ENCODE peak calls at places on chromosomes 12 and 14, in five cellular contexts. O is skeletal muscle cell; F is CD8-positive, alpha-beta T cell; K is fibroblast of the aortic adventitia; A is A549. W is an unnamed sample.

GRCh38 chr12:41011939-41012338 is 176.2 kb upstream of the PDZRN4 start:
- DNase-seq in O (no peak), F (no peak), K (no peak), A (peak), W (no peak)

GRCh38 chr12:87196329-87196728 is 832.9 kb downstream of the C12orf50 start:
- DNase-seq in O (peak), F (no peak), K (peak), A (no peak), W (no peak)

GRCh38 chr14:101254805-101255764 is 306.2 kb upstream of the DIO3 start:
- DNase-seq in O (no peak), F (no peak), K (peak), A (no peak), W (no peak)

GRCh38 chr14:70642313-70643235 is 858 bp downstream of the TTC9 start:
- DNase-seq in O (no peak), F (no peak), K (no peak), A (no peak), W (no peak)

GRCh38 chr14:104598461-104599273 is 5.9 kb downstream of the TMEM179 start:
- DNase-seq in O (no peak), F (no peak), K (no peak), A (no peak), W (peak)

GRCh38 chr12:118256352-118256751 is 116.4 kb downstream of the TAOK3 start:
- DNase-seq in O (no peak), F (no peak), K (no peak), A (no peak), W (no peak)

GRCh38 chr12:26345471-26346003 is 150.2 kb downstream of the SSPN start:
- DNase-seq in O (no peak), F (no peak), K (no peak), A (no peak), W (no peak)

GRCh38 chr14:73269729-73270651 is 32.7 kb downstream of the PAPLN start:
- DNase-seq in O (no peak), F (no peak), K (peak), A (no peak), W (peak)

GRCh38 chr14:33676135-33676566 is 274.7 kb downstream of the EGLN3 start:
- DNase-seq in O (no peak), F (no peak), K (peak), A (peak), W (no peak)

GRCh38 chr12:13194462-13195110 is 1.9 kb upstream of the EMP1 start:
- DNase-seq in O (no peak), F (no peak), K (peak), A (no peak), W (no peak)

GRCh38 chr12:25817166-25817565 is 141.3 kb upstream of the RASSF8 start:
- DNase-seq in O (no peak), F (no peak), K (no peak), A (no peak), W (no peak)

GRCh38 chr12:46212108-46212982 is 56.5 kb downstream of the SLC38A1 start:
- DNase-seq in O (no peak), F (no peak), K (no peak), A (no peak), W (no peak)

GRCh38 chr12:113610698-113611097 is 139.0 kb upstream of the LHX5 start:
- DNase-seq in O (no peak), F (no peak), K (no peak), A (no peak), W (no peak)

GRCh38 chr12:14769462-14769836 is 33.8 kb downstream of the WBP11 start:
- DNase-seq in O (no peak), F (no peak), K (no peak), A (peak), W (no peak)

GRCh38 chr12:66065146-66065545 is 65.4 kb downstream of the LLPH start:
- DNase-seq in O (no peak), F (no peak), K (peak), A (no peak), W (no peak)

GRCh38 chr12:11652351-11653040 is 3.0 kb downstream of the ETV6 start:
- DNase-seq in O (no peak), F (no peak), K (peak), A (no peak), W (no peak)

GRCh38 chr14:54836231-54836630 is 66.4 kb downstream of the GCH1 start:
- DNase-seq in O (no peak), F (no peak), K (no peak), A (no peak), W (no peak)

DNA sequence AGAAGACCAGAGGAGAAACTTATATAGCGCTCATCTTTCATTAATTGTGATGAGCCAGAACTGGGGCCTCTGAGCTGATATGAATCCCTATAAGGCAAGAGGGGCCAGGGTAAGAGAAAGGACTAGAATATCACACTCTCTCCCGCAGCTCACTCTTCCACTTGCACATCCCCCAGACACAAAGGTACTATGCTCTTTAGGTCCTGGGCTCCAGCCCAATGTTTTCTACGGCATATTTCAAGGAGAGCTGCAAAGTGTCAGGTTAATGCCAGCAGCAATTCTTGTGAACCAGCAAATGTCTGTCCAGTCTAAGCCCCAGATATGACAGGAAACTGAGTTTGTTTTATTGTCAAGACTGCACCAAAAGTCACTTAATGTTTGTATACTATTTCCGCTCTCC is 29.4 kb downstream of the PPP2R5E start:
- DNase-seq in O (no peak), F (no peak), K (no peak), A (no peak), W (no peak)
- H3K4me3 ChIP-seq in O (no peak), F (no peak), K (no peak), A (no peak), W (no peak)

GRCh38 chr12:77325505-77325904 is 260.1 kb upstream of the E2F7 start:
- DNase-seq in O (no peak), F (no peak), K (no peak), A (no peak), W (peak)
- H3K4me3 ChIP-seq in O (peak), F (no peak), K (peak), A (peak), W (peak)

GRCh38 chr12:124336742-124337520 is 42.0 kb downstream of the RFLNA start:
- DNase-seq in O (no peak), F (no peak), K (no peak), A (no peak), W (no peak)

GRCh38 chr12:124334976-124335375 is 40.1 kb downstream of the RFLNA start:
- DNase-seq in O (no peak), F (no peak), K (no peak), A (no peak), W (no peak)

GRCh38 chr12:124337628-124338027 is 42.7 kb downstream of the RFLNA start:
- DNase-seq in O (no peak), F (no peak), K (no peak), A (no peak), W (no peak)

GRCh38 chr12:124335426-124336183 is 40.7 kb downstream of the RFLNA start:
- DNase-seq in O (no peak), F (no peak), K (no peak), A (no peak), W (no peak)

GRCh38 chr12:124336184-124336437 is 41.2 kb downstream of the RFLNA start:
- DNase-seq in O (no peak), F (no peak), K (no peak), A (no peak), W (no peak)
- H3K4me3 ChIP-seq in O (no peak), F (no peak), K (no peak), A (no peak), W (no peak)

GRCh38 chr14:87883750-87884149 is 109.2 kb downstream of the GALC start:
- DNase-seq in O (no peak), F (no peak), K (no peak), A (no peak), W (no peak)
- H3K4me3 ChIP-seq in O (no peak), F (no peak), K (no peak), A (no peak), W (no peak)

GRCh38 chr14:40417777-40418401 is 985.7 kb upstream of the FBXO33 start:
- DNase-seq in O (no peak), F (no peak), K (no peak), A (peak), W (no peak)
- H3K4me3 ChIP-seq in O (no peak), F (no peak), K (no peak), A (no peak), W (no peak)

DNA sequence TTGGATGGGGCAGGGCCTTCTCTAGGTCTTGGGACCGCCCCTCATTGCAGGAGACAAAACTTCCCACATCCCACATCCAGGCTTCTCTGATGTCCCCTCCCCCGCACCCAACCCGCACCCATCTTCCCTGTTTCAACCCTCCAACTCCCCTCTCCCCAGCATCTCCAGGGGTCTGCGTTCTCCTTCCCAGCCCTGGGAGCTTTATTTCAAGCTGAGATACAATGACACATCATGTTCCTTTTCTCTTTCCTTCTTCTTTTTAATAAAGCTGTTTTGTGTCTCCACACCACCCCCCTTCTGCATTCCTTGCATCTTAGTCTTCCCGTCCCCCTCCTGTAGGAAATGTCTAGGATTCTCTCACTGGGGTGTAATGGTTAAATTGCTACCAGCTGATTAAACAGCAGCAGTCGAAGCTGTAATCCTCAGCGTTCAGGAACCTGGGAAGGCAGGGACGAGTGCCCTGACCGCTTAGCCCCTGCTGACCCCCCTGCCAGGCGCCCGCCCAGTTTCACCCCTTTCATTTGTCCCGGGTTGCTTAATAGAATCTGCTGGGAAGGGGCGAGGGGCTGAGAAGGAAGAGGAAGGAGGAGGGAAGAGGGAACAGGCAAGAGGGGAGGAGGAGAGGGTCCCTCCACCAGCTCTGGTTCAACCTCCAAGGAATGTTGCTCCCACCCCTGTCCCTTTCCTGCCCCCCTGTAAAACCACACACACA is 104.4 kb upstream of the MED13L start:
- DNase-seq in O (peak), F (no peak), K (peak), A (peak), W (no peak)
- H3K4me3 ChIP-seq in O (peak), F (no peak), K (peak), A (peak), W (no peak)

GRCh38 chr12:9729082-9729481 is 3.8 kb downstream of the CLECL1 start:
- DNase-seq in O (no peak), F (no peak), K (no peak), A (no peak), W (no peak)
- H3K4me3 ChIP-seq in O (no peak), F (no peak), K (no peak), A (no peak), W (no peak)

DNA sequence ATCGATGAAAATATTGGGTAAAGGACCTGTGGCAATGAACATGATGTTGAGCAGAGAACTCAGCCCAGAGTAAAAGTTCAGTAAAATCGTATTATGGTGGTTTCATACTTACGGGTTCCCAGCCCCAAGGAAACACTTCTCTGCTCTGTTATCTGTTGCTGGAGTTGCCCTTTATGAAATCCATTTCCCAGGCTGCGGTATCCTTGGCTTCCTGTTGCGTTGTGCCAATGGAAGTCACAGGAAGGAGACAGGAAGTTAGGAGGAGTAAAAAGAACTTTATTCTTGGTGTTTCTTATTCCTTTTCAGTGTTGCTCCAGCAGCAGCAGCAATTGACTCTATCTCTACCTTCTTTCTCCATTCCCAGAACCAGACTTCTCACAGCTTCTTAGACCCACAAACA is 965.2 kb downstream of the VRK1 start:
- DNase-seq in O (no peak), F (no peak), K (no peak), A (no peak), W (no peak)
- H3K4me3 ChIP-seq in O (no peak), F (no peak), K (no peak), A (no peak), W (no peak)

GRCh38 chr12:53474819-53475218 is 22.9 kb downstream of the PCBP2 start:
- DNase-seq in O (no peak), F (no peak), K (no peak), A (no peak), W (no peak)

GRCh38 chr12:53478865-53479264 is 20.4 kb downstream of the MAP3K12 start:
- DNase-seq in O (no peak), F (no peak), K (peak), A (no peak), W (no peak)

GRCh38 chr12:53476769-53477209 is 22.5 kb downstream of the MAP3K12 start:
- DNase-seq in O (no peak), F (no peak), K (peak), A (no peak), W (no peak)

GRCh38 chr12:53472183-53472582 is 20.3 kb downstream of the PCBP2 start:
- DNase-seq in O (no peak), F (no peak), K (no peak), A (no peak), W (no peak)

GRCh38 chr12:53474077-53474476 is 22.2 kb downstream of the PCBP2 start:
- DNase-seq in O (no peak), F (no peak), K (no peak), A (no peak), W (no peak)
- H3K4me3 ChIP-seq in O (no peak), F (no peak), K (no peak), A (no peak), W (no peak)

GRCh38 chr12:6167327-6168280 is 32.6 kb upstream of the CD9 start:
- DNase-seq in O (peak), F (peak), K (peak), A (peak), W (peak)
- H3K4me3 ChIP-seq in O (no peak), F (no peak), K (peak), A (no peak), W (no peak)

W was measured in ovary.